ENCODE peak calls at places on chromosomes 11 and 22, in nine cellular contexts. One of them, this sample, is unnamed.

GRCh38 chr11:102864724-102865123 is 10.1 kb downstream of the MMP12 start:
- DNase-seq in astrocyte: no peak
- DNase-seq in HFF-Myc: no peak
- DNase-seq in fibroblast of lung: no peak
- DNase-seq in BE2C: no peak
- DNase-seq in HepG2: no peak
- DNase-seq in NB4: no peak
- DNase-seq in DND-41: no peak
- DNase-seq in psoas muscle: no peak
- DNase-seq in this sample: no peak

GRCh38 chr11:31770011-31770410 is 41.1 kb downstream of the PAX6 start:
- DNase-seq in HepG2: no peak
- DNase-seq in fibroblast of lung: no peak
- DNase-seq in astrocyte: no peak
- DNase-seq in psoas muscle: no peak
- DNase-seq in DND-41: no peak
- DNase-seq in BE2C: no peak
- DNase-seq in NB4: no peak
- DNase-seq in HFF-Myc: no peak
- DNase-seq in this sample: no peak

GRCh38 chr11:68312117-68312779 is at the start of gene LRP5:
- DNase-seq in fibroblast of lung: peak
- DNase-seq in HFF-Myc: no peak
- DNase-seq in BE2C: peak
- DNase-seq in psoas muscle: no peak
- DNase-seq in NB4: peak
- DNase-seq in HepG2: no peak
- DNase-seq in astrocyte: no peak
- DNase-seq in DND-41: peak
- DNase-seq in this sample: no peak

GRCh38 chr11:60498399-60498798 is 5.8 kb downstream of the MS4A12 start:
- DNase-seq in HepG2: no peak
- DNase-seq in fibroblast of lung: no peak
- DNase-seq in BE2C: no peak
- DNase-seq in psoas muscle: no peak
- DNase-seq in DND-41: no peak
- DNase-seq in HFF-Myc: no peak
- DNase-seq in astrocyte: no peak
- DNase-seq in NB4: no peak
- DNase-seq in this sample: no peak

GRCh38 chr22:50576070-50576469 is 2.2 kb downstream of the CPT1B start:
- DNase-seq in DND-41: no peak
- DNase-seq in fibroblast of lung: peak
- DNase-seq in NB4: peak
- DNase-seq in psoas muscle: no peak
- DNase-seq in astrocyte: peak
- DNase-seq in HFF-Myc: peak
- DNase-seq in HepG2: peak
- DNase-seq in BE2C: peak
- DNase-seq in this sample: no peak

GRCh38 chr22:41619979-41620645 is 731 bp downstream of the DESI1 start:
- DNase-seq in astrocyte: no peak
- DNase-seq in DND-41: peak
- DNase-seq in fibroblast of lung: no peak
- DNase-seq in psoas muscle: peak
- DNase-seq in NB4: peak
- DNase-seq in HepG2: peak
- DNase-seq in BE2C: peak
- DNase-seq in HFF-Myc: no peak
- DNase-seq in this sample: peak

GRCh38 chr22:46007003-46007847 is 30.3 kb upstream of the WNT7B start:
- DNase-seq in NB4: peak
- DNase-seq in astrocyte: peak
- DNase-seq in HepG2: no peak
- DNase-seq in fibroblast of lung: peak
- DNase-seq in psoas muscle: peak
- DNase-seq in BE2C: peak
- DNase-seq in HFF-Myc: no peak
- DNase-seq in DND-41: no peak
- DNase-seq in this sample: peak

GRCh38 chr11:19676508-19677379 is 35.9 kb upstream of the NAV2 start:
- DNase-seq in HFF-Myc: no peak
- DNase-seq in psoas muscle: no peak
- DNase-seq in BE2C: no peak
- DNase-seq in astrocyte: no peak
- DNase-seq in fibroblast of lung: no peak
- DNase-seq in HepG2: no peak
- DNase-seq in NB4: peak
- DNase-seq in DND-41: no peak
- DNase-seq in this sample: no peak

GRCh38 chr11:113926273-113927183 is 21.9 kb downstream of the HTR3B start:
- DNase-seq in HFF-Myc: no peak
- DNase-seq in BE2C: no peak
- DNase-seq in fibroblast of lung: no peak
- DNase-seq in psoas muscle: no peak
- DNase-seq in NB4: no peak
- DNase-seq in astrocyte: no peak
- DNase-seq in DND-41: no peak
- DNase-seq in HepG2: no peak
- DNase-seq in this sample: no peak

GRCh38 chr11:117071344-117071787 is 26.9 kb downstream of the SIK3 start:
- DNase-seq in psoas muscle: no peak
- DNase-seq in fibroblast of lung: peak
- DNase-seq in HFF-Myc: no peak
- DNase-seq in DND-41: no peak
- DNase-seq in astrocyte: no peak
- DNase-seq in NB4: no peak
- DNase-seq in HepG2: peak
- DNase-seq in BE2C: peak
- DNase-seq in this sample: no peak

GRCh38 chr11:10197091-10197490 is 96.9 kb downstream of the SBF2 start:
- DNase-seq in astrocyte: no peak
- DNase-seq in DND-41: no peak
- DNase-seq in HepG2: no peak
- DNase-seq in psoas muscle: no peak
- DNase-seq in NB4: no peak
- DNase-seq in fibroblast of lung: no peak
- DNase-seq in HFF-Myc: peak
- DNase-seq in BE2C: no peak
- DNase-seq in this sample: no peak

GRCh38 chr11:130470832-130471706 is 22.6 kb downstream of the ADAMTS15 start:
- DNase-seq in psoas muscle: no peak
- DNase-seq in NB4: no peak
- DNase-seq in HepG2: no peak
- DNase-seq in DND-41: no peak
- DNase-seq in astrocyte: no peak
- DNase-seq in HFF-Myc: no peak
- DNase-seq in BE2C: no peak
- DNase-seq in fibroblast of lung: no peak
- DNase-seq in this sample: no peak

GRCh38 chr22:49767355-49768062 is 60.2 kb downstream of the BRD1 start:
- DNase-seq in DND-41: peak
- DNase-seq in psoas muscle: peak
- DNase-seq in fibroblast of lung: peak
- DNase-seq in HepG2: peak
- DNase-seq in NB4: peak
- DNase-seq in BE2C: peak
- DNase-seq in astrocyte: peak
- DNase-seq in HFF-Myc: peak
- DNase-seq in this sample: peak

GRCh38 chr11:78050964-78051831 is 12.5 kb upstream of the THRSP start:
- DNase-seq in NB4: peak
- DNase-seq in fibroblast of lung: peak
- DNase-seq in astrocyte: peak
- DNase-seq in HepG2: peak
- DNase-seq in BE2C: no peak
- DNase-seq in HFF-Myc: no peak
- DNase-seq in DND-41: no peak
- DNase-seq in psoas muscle: no peak
- DNase-seq in this sample: no peak

GRCh38 chr11:92852946-92853345 is 116.5 kb upstream of the MTNR1B start:
- DNase-seq in psoas muscle: no peak
- DNase-seq in BE2C: peak
- DNase-seq in astrocyte: no peak
- DNase-seq in HFF-Myc: no peak
- DNase-seq in fibroblast of lung: peak
- DNase-seq in NB4: no peak
- DNase-seq in DND-41: no peak
- DNase-seq in HepG2: no peak
- DNase-seq in this sample: no peak

GRCh38 chr11:63763506-63764200 is 4.9 kb downstream of the ZFTA start:
- DNase-seq in psoas muscle: peak
- DNase-seq in astrocyte: no peak
- DNase-seq in HepG2: no peak
- DNase-seq in fibroblast of lung: no peak
- DNase-seq in HFF-Myc: no peak
- DNase-seq in NB4: no peak
- DNase-seq in DND-41: no peak
- DNase-seq in BE2C: no peak
- DNase-seq in this sample: no peak

GRCh38 chr11:76626921-76627391 is 43.6 kb downstream of the LRRC32 start:
- DNase-seq in astrocyte: peak
- DNase-seq in psoas muscle: no peak
- DNase-seq in BE2C: no peak
- DNase-seq in DND-41: peak
- DNase-seq in fibroblast of lung: peak
- DNase-seq in NB4: peak
- DNase-seq in HepG2: no peak
- DNase-seq in HFF-Myc: no peak
- DNase-seq in this sample: no peak

GRCh38 chr11:85745626-85746025 is 59.6 kb upstream of the CCDC89 start:
- DNase-seq in HepG2: no peak
- DNase-seq in psoas muscle: no peak
- DNase-seq in HFF-Myc: no peak
- DNase-seq in fibroblast of lung: no peak
- DNase-seq in astrocyte: no peak
- DNase-seq in BE2C: no peak
- DNase-seq in NB4: no peak
- DNase-seq in DND-41: no peak
- DNase-seq in this sample: no peak
- H3K4me3 ChIP-seq in HepG2: no peak
- H3K4me3 ChIP-seq in psoas muscle: no peak
- H3K4me3 ChIP-seq in HFF-Myc: no peak
- H3K4me3 ChIP-seq in fibroblast of lung: no peak
- H3K4me3 ChIP-seq in astrocyte: no peak
- H3K4me3 ChIP-seq in BE2C: no peak
- H3K4me3 ChIP-seq in NB4: no peak
- H3K4me3 ChIP-seq in DND-41: no peak
- H3K4me3 ChIP-seq in this sample: no peak

DNA sequence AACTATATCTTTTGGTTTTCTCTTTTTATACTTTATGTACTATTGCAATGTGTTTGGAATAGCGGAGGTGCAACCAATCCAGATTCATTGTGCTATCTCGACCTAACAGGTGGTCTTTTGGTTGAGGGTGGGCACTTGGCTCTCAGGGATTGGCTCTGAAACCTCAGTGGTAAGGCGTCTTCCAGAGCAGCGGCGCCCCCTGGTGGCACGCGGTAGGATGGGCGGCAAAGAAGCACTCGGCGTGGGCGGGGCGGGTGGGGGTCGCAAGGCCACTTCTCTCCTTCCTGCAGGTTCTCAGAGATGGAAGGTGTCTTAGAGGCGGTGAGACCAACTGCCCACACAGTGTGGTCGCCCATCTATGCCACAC is 19.2 kb upstream of the PLET1 start:
- DNase-seq in NB4: peak
- DNase-seq in HepG2: peak
- DNase-seq in HFF-Myc: no peak
- DNase-seq in astrocyte: no peak
- DNase-seq in fibroblast of lung: peak
- DNase-seq in BE2C: peak
- DNase-seq in psoas muscle: peak
- DNase-seq in DND-41: peak
- DNase-seq in this sample: peak
- TF ChIP-seq CTCF in NB4: peak
- TF ChIP-seq CTCF in HepG2: peak
- TF ChIP-seq CTCF in HFF-Myc: peak
- TF ChIP-seq CTCF in astrocyte: peak
- TF ChIP-seq CTCF in fibroblast of lung: peak
- TF ChIP-seq CTCF in BE2C: peak
- TF ChIP-seq CTCF in psoas muscle: peak
- TF ChIP-seq CTCF in DND-41: peak
- TF ChIP-seq CTCF in this sample: peak

GRCh38 chr11:26571861-26572654 is at the start of gene MUC15:
- DNase-seq in DND-41: no peak
- DNase-seq in NB4: no peak
- DNase-seq in HFF-Myc: no peak
- DNase-seq in HepG2: no peak
- DNase-seq in BE2C: no peak
- DNase-seq in psoas muscle: no peak
- DNase-seq in fibroblast of lung: no peak
- DNase-seq in astrocyte: no peak
- DNase-seq in this sample: no peak
- H3K4me3 ChIP-seq in DND-41: no peak
- H3K4me3 ChIP-seq in NB4: no peak
- H3K4me3 ChIP-seq in HFF-Myc: no peak
- H3K4me3 ChIP-seq in HepG2: no peak
- H3K4me3 ChIP-seq in BE2C: no peak
- H3K4me3 ChIP-seq in psoas muscle: no peak
- H3K4me3 ChIP-seq in fibroblast of lung: no peak
- H3K4me3 ChIP-seq in astrocyte: no peak
- H3K4me3 ChIP-seq in this sample: no peak

DNA sequence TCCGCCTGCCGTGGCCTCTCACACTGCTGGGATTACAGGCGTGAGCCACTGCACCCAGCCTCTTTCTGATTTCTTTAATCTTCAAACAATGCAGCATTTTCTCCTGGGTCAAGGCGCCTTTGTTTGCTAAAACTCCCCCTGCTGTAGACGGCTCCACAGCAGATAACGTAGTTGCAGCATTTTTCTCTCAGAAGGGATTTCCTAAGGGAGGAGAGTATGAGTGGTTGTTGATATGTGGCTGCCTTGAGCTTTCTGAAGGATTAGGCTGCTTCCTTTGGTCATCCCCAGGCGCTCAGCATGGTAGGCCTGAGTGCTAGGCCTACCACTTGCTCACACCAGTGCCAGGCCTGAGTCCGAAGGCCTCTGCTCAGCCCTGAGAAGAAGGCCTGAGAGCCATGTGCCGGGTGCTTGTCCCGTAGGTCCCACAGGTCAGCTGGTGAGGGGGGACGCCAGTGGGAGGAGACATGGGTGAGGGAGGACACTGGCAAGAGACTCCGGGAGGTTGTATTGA is 18.1 kb downstream of the SMARCB1 start:
- DNase-seq in HepG2: no peak
- DNase-seq in HFF-Myc: no peak
- DNase-seq in astrocyte: no peak
- DNase-seq in psoas muscle: no peak
- DNase-seq in NB4: no peak
- DNase-seq in BE2C: no peak
- DNase-seq in DND-41: no peak
- DNase-seq in fibroblast of lung: no peak
- DNase-seq in this sample: no peak
- TF ChIP-seq CTCF in HepG2: no peak
- TF ChIP-seq CTCF in HFF-Myc: no peak
- TF ChIP-seq CTCF in astrocyte: no peak
- TF ChIP-seq CTCF in psoas muscle: no peak
- TF ChIP-seq CTCF in NB4: no peak
- TF ChIP-seq CTCF in BE2C: no peak
- TF ChIP-seq CTCF in DND-41: no peak
- TF ChIP-seq CTCF in fibroblast of lung: no peak
- TF ChIP-seq CTCF in this sample: no peak

GRCh38 chr11:27735281-27735680 is 35.0 kb upstream of the BDNF start:
- DNase-seq in BE2C: no peak
- DNase-seq in psoas muscle: no peak
- DNase-seq in HFF-Myc: no peak
- DNase-seq in astrocyte: peak
- DNase-seq in DND-41: no peak
- DNase-seq in HepG2: no peak
- DNase-seq in fibroblast of lung: peak
- DNase-seq in NB4: no peak
- DNase-seq in this sample: no peak
- H3K4me3 ChIP-seq in BE2C: no peak
- H3K4me3 ChIP-seq in psoas muscle: no peak
- H3K4me3 ChIP-seq in HFF-Myc: no peak
- H3K4me3 ChIP-seq in astrocyte: no peak
- H3K4me3 ChIP-seq in DND-41: no peak
- H3K4me3 ChIP-seq in HepG2: no peak
- H3K4me3 ChIP-seq in fibroblast of lung: no peak
- H3K4me3 ChIP-seq in NB4: no peak
- H3K4me3 ChIP-seq in this sample: no peak